ENCODE peak calls at places on chromosomes 7 and 10, in nine cellular contexts. W is AG04450; L is PC-3; M is psoas muscle; X is CD8-positive, alpha-beta T cell; K is thoracic aorta; V is right cardiac atrium; N is neuronal stem cell; G is aorta. D is an unnamed sample.

GRCh38 chr10:17238445-17239275 is 10.6 kb downstream of the VIM start:
- DNase-seq in L (no peak), M (no peak), W (no peak), V (no peak), G (peak; percentile 58), K (no peak), X (no peak), N (no peak), D (no peak)

GRCh38 chr10:61836233-61836887 is 65.1 kb upstream of the ARID5B start:
- DNase-seq in N (no peak), G (no peak), X (no peak), L (peak; percentile 54), K (no peak), V (no peak), M (no peak), W (no peak), D (no peak)

GRCh38 chr10:125772864-125773180 is 2.8 kb downstream of the MMP21 start:
- DNase-seq in G (no peak), M (no peak), K (no peak), N (no peak), W (no peak), L (no peak), V (no peak), X (no peak), D (no peak)

GRCh38 chr7:105325225-105325904 is 63.4 kb downstream of the SRPK2 start:
- DNase-seq in K (no peak), L (no peak), N (no peak), V (no peak), M (no peak), G (no peak), X (no peak), W (no peak), D (no peak)

GRCh38 chr10:25059990-25060389 is 43.6 kb downstream of the THNSL1 start:
- DNase-seq in M (no peak), L (peak; percentile 89), W (peak; percentile 52), X (no peak), N (no peak), V (peak; percentile 45), G (peak; percentile 86), K (peak; percentile 60), D (no peak)

GRCh38 chr7:29189743-29190201 is 4.8 kb upstream of the CHN2 start:
- DNase-seq in X (peak; percentile 26), K (no peak), V (peak; percentile 59), M (peak; percentile 67), N (peak; percentile 61), G (peak; percentile 72), W (no peak), L (peak; percentile 62), D (no peak)

GRCh38 chr10:48885376-48885775 is 54.3 kb downstream of the LRRC18 start:
- DNase-seq in G (no peak), V (no peak), L (peak; percentile 64), M (no peak), K (no peak), N (no peak), X (no peak), W (no peak), D (no peak)

GRCh38 chr7:73880755-73881328 is 19.9 kb downstream of the TMEM270 start:
- DNase-seq in W (no peak), L (no peak), K (no peak), G (no peak), N (no peak), V (no peak), M (no peak), X (no peak), D (no peak)

GRCh38 chr7:81510122-81510521 is 259.7 kb downstream of the HGF start:
- DNase-seq in K (no peak), M (no peak), W (no peak), V (no peak), L (no peak), N (no peak), G (no peak), X (no peak), D (no peak)

GRCh38 chr10:99976886-99977391 is 32.8 kb downstream of the DNMBP start:
- DNase-seq in G (no peak), K (no peak), W (peak; percentile 78), X (no peak), M (no peak), N (no peak), V (peak; percentile 22), L (peak; percentile 86), D (no peak)

GRCh38 chr7:84049034-84049433 is 145.6 kb downstream of the SEMA3A start:
- DNase-seq in N (no peak), G (no peak), M (no peak), W (no peak), V (no peak), K (no peak), L (peak; percentile 61), X (no peak), D (no peak)

GRCh38 chr10:108848016-108848415 is 1075.3 kb downstream of the XPNPEP1 start:
- DNase-seq in K (no peak), G (no peak), V (no peak), L (peak; percentile 1), W (no peak), N (no peak), X (no peak), M (no peak), D (no peak)

GRCh38 chr10:96271017-96271815 is at the start of gene BLNK:
- DNase-seq in X (no peak), W (peak; percentile 3), G (peak; percentile 86), M (peak; percentile 82), L (peak; percentile 44), K (peak; percentile 62), V (peak; percentile 62), N (no peak), D (no peak)

GRCh38 chr7:1418505-1419309 is 40.6 kb downstream of the MICALL2 start:
- DNase-seq in W (no peak), N (peak; percentile 30), K (no peak), L (peak; percentile 24), V (no peak), G (no peak), X (no peak), M (no peak), D (no peak)

GRCh38 chr10:92240289-92241157 is 50.4 kb downstream of the CPEB3 start:
- DNase-seq in M (peak; percentile 54), W (no peak), G (peak; percentile 61), N (peak; percentile 54), V (peak; percentile 33), X (no peak), K (no peak), L (peak; percentile 59), D (no peak)

GRCh38 chr10:123906884-123907652 is 15.5 kb upstream of the CPXM2 start:
- DNase-seq in V (no peak), L (no peak), W (no peak), K (no peak), X (no peak), M (no peak), G (no peak), N (no peak), D (no peak)

GRCh38 chr10:28396317-28396716 is 93.5 kb upstream of the MPP7 start:
- DNase-seq in V (no peak), K (no peak), G (no peak), W (no peak), X (no peak), N (no peak), M (no peak), L (no peak), D (no peak)

GRCh38 chr7:117113871-117114270 is 160.6 kb downstream of the ST7 start:
- DNase-seq in K (no peak), G (no peak), N (no peak), M (no peak), V (no peak), X (no peak), W (no peak), L (no peak), D (no peak)

GRCh38 chr7:28062197-28062988 is 118.2 kb downstream of the JAZF1 start:
- DNase-seq in W (no peak), N (peak; percentile 54), L (peak; percentile 73), V (peak; percentile 66), M (peak; percentile 83), K (no peak), X (peak; percentile 10), G (peak; percentile 76), D (peak; percentile 10)

GRCh38 chr7:95772771-95773581 is 622 bp downstream of the DYNC1I1 start:
- DNase-seq in N (peak; percentile 20), X (no peak), K (peak; percentile 20), M (peak; percentile 56), V (peak; percentile 31), W (no peak), L (peak; percentile 57), G (no peak), D (no peak)

GRCh38 chr7:44073664-44074348 is 8.4 kb upstream of the PGAM2 start:
- DNase-seq in M (peak; percentile 92), K (peak; percentile 45), N (no peak), L (peak; percentile 87), V (peak; percentile 80), G (peak; percentile 93), W (no peak), X (no peak), D (no peak)

GRCh38 chr7:74277636-74278035 is 11.6 kb upstream of the CLIP2 start:
- DNase-seq in M (no peak), V (no peak), L (no peak), K (no peak), N (no peak), G (no peak), X (no peak), W (no peak), D (no peak)

GRCh38 chr7:409344-410281 is 110.0 kb downstream of the PDGFA start:
- DNase-seq in K (no peak), W (no peak), N (no peak), X (no peak), L (no peak), V (no peak), M (peak; percentile 40), G (peak; percentile 22), D (no peak)

GRCh38 chr10:131820626-131821025 is 80.2 kb upstream of the PPP2R2D start:
- DNase-seq in K (no peak), M (no peak), X (no peak), V (no peak), N (no peak), W (no peak), G (no peak), L (no peak), D (no peak)
- H3K9me3 ChIP-seq in K (no peaks in the 10 kb centered on the region), M (no peaks in the 10 kb centered on the region), X (no peaks in the 10 kb centered on the region), V (no peaks in the 10 kb centered on the region), N (no peaks in the 10 kb centered on the region), W (peaks cover 85% of the 10 kb centered on the region), G (no peaks in the 10 kb centered on the region), L (no peaks in the 10 kb centered on the region), D (no peaks in the 10 kb centered on the region)

GRCh38 chr10:117991701-117992100 is 55.0 kb downstream of the RAB11FIP2 start:
- DNase-seq in W (no peak), K (no peak), V (no peak), M (no peak), L (no peak), N (no peak), X (no peak), G (no peak), D (no peak)
- H3K9me3 ChIP-seq in W (no peaks in the 10 kb centered on the region), K (no peaks in the 10 kb centered on the region), V (no peaks in the 10 kb centered on the region), M (no peaks in the 10 kb centered on the region), L (no peaks in the 10 kb centered on the region), N (no peaks in the 10 kb centered on the region), X (no peaks in the 10 kb centered on the region), G (peaks cover 1% of the 10 kb centered on the region), D (no peaks in the 10 kb centered on the region)

GRCh38 chr7:64114791-64115190 is 69.6 kb downstream of the ZNF727 start:
- DNase-seq in X (no peak), K (no peak), W (no peak), G (no peak), M (no peak), L (no peak), V (no peak), N (no peak), D (no peak)
- H3K9me3 ChIP-seq in X (no peaks in the 10 kb centered on the region), K (no peaks in the 10 kb centered on the region), W (peaks cover 64% of the 10 kb centered on the region), G (peaks cover 5% of the 10 kb centered on the region), M (peaks cover 3% of the 10 kb centered on the region), L (no peaks in the 10 kb centered on the region), V (peaks cover 2% of the 10 kb centered on the region), N (peaks cover 32% of the 10 kb centered on the region), D (no peaks in the 10 kb centered on the region)

GRCh38 chr7:17976952-17977351 is 36.7 kb upstream of the SNX13 start:
- DNase-seq in K (no peak), L (no peak), M (no peak), V (no peak), N (no peak), X (no peak), W (no peak), G (no peak), D (no peak)
- H3K9me3 ChIP-seq in K (no peaks in the 10 kb centered on the region), L (no peaks in the 10 kb centered on the region), M (peaks cover 4% of the 10 kb centered on the region), V (no peaks in the 10 kb centered on the region), N (no peaks in the 10 kb centered on the region), X (no peaks in the 10 kb centered on the region), W (no peaks in the 10 kb centered on the region), G (no peaks in the 10 kb centered on the region), D (no peaks in the 10 kb centered on the region)

D was measured in T-helper 17 cell.